ENCODE peak calls at places on chromosomes 6 and 20, in four cellular contexts. F, J, V and W are unnamed samples.
A peak's percentile ranks its signal among the peaks of the same experiment; 100 is the strongest.

GRCh38 chr6:154508573-154509375 is 1.7 kb downstream of the CNKSR3 start:
- DNase-seq in F (no peak), J (peak; percentile 18), V (peak; percentile 42), W (peak; percentile 22)

GRCh38 chr6:25369450-25370086 is 90.4 kb downstream of the CARMIL1 start:
- DNase-seq in F (no peak), J (peak; percentile 38), V (no peak), W (peak; percentile 16)

GRCh38 chr6:89079611-89080213 is 839 bp upstream of the PNRC1 start:
- DNase-seq in F (peak; percentile 85), J (no peak), V (peak; percentile 38), W (peak; percentile 71)

GRCh38 chr6:75505426-75505825 is 11.8 kb upstream of the FILIP1 start:
- DNase-seq in F (no peak), J (no peak), V (no peak), W (no peak)

GRCh38 chr20:58447733-58448391 is 58.8 kb downstream of the VAPB start:
- DNase-seq in F (no peak), J (peak; percentile 80), V (peak; percentile 79), W (peak; percentile 71)

GRCh38 chr6:150418825-150419594 is 50.2 kb downstream of the IYD start:
- DNase-seq in F (peak; percentile 91), J (peak; percentile 75), V (peak; percentile 54), W (peak; percentile 67)

GRCh38 chr6:134725590-134725989 is 224.3 kb downstream of the ALDH8A1 start:
- DNase-seq in F (no peak), J (no peak), V (no peak), W (no peak)

GRCh38 chr20:35385733-35386132 is 26.0 kb downstream of the UQCC1 start:
- DNase-seq in F (no peak), J (no peak), V (no peak), W (no peak)

GRCh38 chr20:34522969-34523871 is 7.0 kb downstream of the DYNLRB1 start:
- DNase-seq in F (no peak), J (peak; percentile 84), V (peak; percentile 48), W (peak; percentile 40)

GRCh38 chr6:111771084-111771411 is 102.2 kb downstream of the FYN start:
- DNase-seq in F (no peak), J (no peak), V (no peak), W (no peak)

GRCh38 chr6:20565291-20565690 is 31.0 kb downstream of the CDKAL1 start:
- DNase-seq in F (no peak), J (no peak), V (no peak), W (no peak)

GRCh38 chr6:872570-873125 is 179.7 kb upstream of the EXOC2 start:
- DNase-seq in F (no peak), J (no peak), V (no peak), W (no peak)

GRCh38 chr20:46990017-46990810 is 95.6 kb downstream of the EYA2 start:
- DNase-seq in F (no peak), J (peak; percentile 60), V (no peak), W (no peak)

GRCh38 chr6:165096868-165097267 is 212.5 kb downstream of the C6orf118 start:
- DNase-seq in F (no peak), J (no peak), V (no peak), W (no peak)

GRCh38 chr6:107807186-107807585 is 16.9 kb downstream of the SCML4 start:
- DNase-seq in F (no peak), J (no peak), V (no peak), W (no peak)

GRCh38 chr20:12012241-12013222 is 94.8 kb downstream of the BTBD3 start:
- DNase-seq in F (no peak), J (peak; percentile 69), V (peak; percentile 64), W (peak; percentile 75)

GRCh38 chr20:36491901-36492617 is 49.3 kb upstream of the MYL9 start:
- DNase-seq in F (peak; percentile 90), J (no peak), V (peak; percentile 72), W (peak; percentile 47)

GRCh38 chr6:112468359-112468758 is 121.2 kb downstream of the RFPL4B start:
- DNase-seq in F (no peak), J (no peak), V (peak; percentile 20), W (no peak)

GRCh38 chr20:884983-885952 is 30.9 kb downstream of the ANGPT4 start:
- DNase-seq in F (no peak), J (no peak), V (no peak), W (no peak)

GRCh38 chr6:16206595-16207037 is 31.8 kb upstream of the GMPR start:
- DNase-seq in F (no peak), J (peak; percentile 45), V (peak; percentile 67), W (peak; percentile 60)

GRCh38 chr6:5671162-5671561 is 335.6 kb downstream of the NRN1 start:
- DNase-seq in F (no peak), J (no peak), V (peak; percentile 42), W (peak; percentile 54)

GRCh38 chr6:159654483-159655098 is 38.5 kb downstream of the SOD2 start:
- DNase-seq in F (no peak), J (peak; percentile 24), V (peak; percentile 32), W (peak; percentile 71)

GRCh38 chr6:10587694-10588392 is 66.7 kb downstream of the GCNT2 start:
- DNase-seq in F (no peak), J (no peak), V (no peak), W (no peak)

GRCh38 chr6:35280903-35281302 is 16.7 kb upstream of the DEF6 start:
- DNase-seq in F (peak; percentile 30), J (no peak), V (no peak), W (no peak)

GRCh38 chr6:7409740-7410139 is 20.1 kb downstream of the RIOK1 start:
- DNase-seq in F (no peak), J (no peak), V (no peak), W (no peak)

GRCh38 chr6:10403385-10404106 is 11.3 kb downstream of the TFAP2A start:
- DNase-seq in F (no peak), J (peak; percentile 47), V (peak; percentile 89), W (peak; percentile 93)

GRCh38 chr6:73285674-73286283 is 22.8 kb upstream of the KHDC1 start:
- DNase-seq in F (no peak), J (no peak), V (peak; percentile 48), W (peak; percentile 63)

GRCh38 chr6:163328411-163328810 is 86.1 kb upstream of the QKI start:
- DNase-seq in F (no peak), J (no peak), V (no peak), W (no peak)

GRCh38 chr6:34248198-34248726 is 544 bp downstream of the SMIM29 start:
- DNase-seq in F (peak; percentile 93), J (peak; percentile 69), V (no peak), W (peak; percentile 41)

GRCh38 chr6:113936093-113936934 is 34.6 kb downstream of the HDAC2 start:
- DNase-seq in F (peak; percentile 54), J (peak; percentile 29), V (peak; percentile 31), W (peak; percentile 58)

GRCh38 chr6:88492824-88493223 is 326.7 kb upstream of the CNR1 start:
- DNase-seq in F (no peak), J (peak; percentile 9), V (peak; percentile 26), W (peak; percentile 46)

GRCh38 chr20:44990425-44990824 is 24.1 kb downstream of the STK4 start:
- DNase-seq in F (no peak), J (no peak), V (peak; percentile 54), W (no peak)

GRCh38 chr6:14711056-14711703 is 534.7 kb upstream of the JARID2 start:
- DNase-seq in F (no peak), J (peak; percentile 34), V (peak; percentile 41), W (peak; percentile 83)